ENCODE peak calls at places on chromosomes 6 and 20, in four cellular contexts. One of them, this sample, is unnamed.

GRCh38 chr6:54801669-54802068 is 44.9 kb upstream of the FAM83B start:
- DNase-seq in HAP-1: no peak
- DNase-seq in natural killer cell treated with Interleukin-12 subunit alpha and Interleukin-12 subunit beta and Interleukin-15 and Interleukin-18, amount 100 ng/mL, for 72 hours: no peak
- DNase-seq in H9: no peak
- DNase-seq in this sample: no peak

GRCh38 chr6:36268478-36269248 is 1.2 kb upstream of the PNPLA1 start:
- DNase-seq in HAP-1: no peak
- DNase-seq in natural killer cell treated with Interleukin-12 subunit alpha and Interleukin-12 subunit beta and Interleukin-15 and Interleukin-18, amount 100 ng/mL, for 72 hours: no peak
- DNase-seq in H9: no peak
- DNase-seq in this sample: no peak

GRCh38 chr20:58695084-58695722 is 2.6 kb downstream of the NPEPL1 start:
- DNase-seq in HAP-1: no peak
- DNase-seq in natural killer cell treated with Interleukin-12 subunit alpha and Interleukin-12 subunit beta and Interleukin-15 and Interleukin-18, amount 100 ng/mL, for 72 hours: no peak
- DNase-seq in H9: peak; percentile 38
- DNase-seq in this sample: no peak

GRCh38 chr6:166387642-166388325 is 5.0 kb upstream of the MPC1 start:
- DNase-seq in HAP-1: peak; percentile 47
- DNase-seq in natural killer cell treated with Interleukin-12 subunit alpha and Interleukin-12 subunit beta and Interleukin-15 and Interleukin-18, amount 100 ng/mL, for 72 hours: no peak
- DNase-seq in H9: no peak
- DNase-seq in this sample: no peak

GRCh38 chr6:36386495-36387439 is 702 bp downstream of the ETV7 start:
- DNase-seq in HAP-1: peak; percentile 54
- DNase-seq in natural killer cell treated with Interleukin-12 subunit alpha and Interleukin-12 subunit beta and Interleukin-15 and Interleukin-18, amount 100 ng/mL, for 72 hours: no peak
- DNase-seq in H9: peak; percentile 66
- DNase-seq in this sample: peak; percentile 38

GRCh38 chr20:44471481-44471882 is 4.2 kb upstream of the TTPAL start:
- DNase-seq in HAP-1: no peak
- DNase-seq in natural killer cell treated with Interleukin-12 subunit alpha and Interleukin-12 subunit beta and Interleukin-15 and Interleukin-18, amount 100 ng/mL, for 72 hours: no peak
- DNase-seq in H9: no peak
- DNase-seq in this sample: no peak

GRCh38 chr20:45041464-45042337 is 59.2 kb downstream of the KCNS1 start:
- DNase-seq in HAP-1: no peak
- DNase-seq in natural killer cell treated with Interleukin-12 subunit alpha and Interleukin-12 subunit beta and Interleukin-15 and Interleukin-18, amount 100 ng/mL, for 72 hours: no peak
- DNase-seq in H9: peak; percentile 64
- DNase-seq in this sample: no peak

GRCh38 chr6:39520411-39520810 is 197.9 kb upstream of the KCNK16 start:
- DNase-seq in HAP-1: no peak
- DNase-seq in natural killer cell treated with Interleukin-12 subunit alpha and Interleukin-12 subunit beta and Interleukin-15 and Interleukin-18, amount 100 ng/mL, for 72 hours: no peak
- DNase-seq in H9: no peak
- DNase-seq in this sample: no peak

GRCh38 chr6:107820571-107821261 is 3.4 kb downstream of the SCML4 start:
- DNase-seq in HAP-1: peak; percentile 44
- DNase-seq in natural killer cell treated with Interleukin-12 subunit alpha and Interleukin-12 subunit beta and Interleukin-15 and Interleukin-18, amount 100 ng/mL, for 72 hours: no peak
- DNase-seq in H9: no peak
- DNase-seq in this sample: no peak

GRCh38 chr6:44451803-44452690 is 64.5 kb downstream of the CDC5L start:
- DNase-seq in HAP-1: no peak
- DNase-seq in natural killer cell treated with Interleukin-12 subunit alpha and Interleukin-12 subunit beta and Interleukin-15 and Interleukin-18, amount 100 ng/mL, for 72 hours: no peak
- DNase-seq in H9: no peak
- DNase-seq in this sample: no peak

GRCh38 chr20:50054626-50055511 is 58.1 kb downstream of the UBE2V1 start:
- DNase-seq in HAP-1: no peak
- DNase-seq in natural killer cell treated with Interleukin-12 subunit alpha and Interleukin-12 subunit beta and Interleukin-15 and Interleukin-18, amount 100 ng/mL, for 72 hours: no peak
- DNase-seq in H9: no peak
- DNase-seq in this sample: no peak

GRCh38 chr6:3372184-3372846 is 84.5 kb downstream of the SLC22A23 start:
- DNase-seq in HAP-1: peak; percentile 46
- DNase-seq in natural killer cell treated with Interleukin-12 subunit alpha and Interleukin-12 subunit beta and Interleukin-15 and Interleukin-18, amount 100 ng/mL, for 72 hours: no peak
- DNase-seq in H9: no peak
- DNase-seq in this sample: no peak

GRCh38 chr6:162728177-162728571 is 400 bp downstream of the PACRG start:
- DNase-seq in HAP-1: no peak
- DNase-seq in natural killer cell treated with Interleukin-12 subunit alpha and Interleukin-12 subunit beta and Interleukin-15 and Interleukin-18, amount 100 ng/mL, for 72 hours: no peak
- DNase-seq in H9: no peak
- DNase-seq in this sample: no peak

GRCh38 chr20:40744494-40745175 is 55.6 kb upstream of the MAFB start:
- DNase-seq in HAP-1: no peak
- DNase-seq in natural killer cell treated with Interleukin-12 subunit alpha and Interleukin-12 subunit beta and Interleukin-15 and Interleukin-18, amount 100 ng/mL, for 72 hours: no peak
- DNase-seq in H9: no peak
- DNase-seq in this sample: no peak

GRCh38 chr6:53635322-53635721 is 30.2 kb downstream of the KLHL31 start:
- DNase-seq in HAP-1: no peak
- DNase-seq in natural killer cell treated with Interleukin-12 subunit alpha and Interleukin-12 subunit beta and Interleukin-15 and Interleukin-18, amount 100 ng/mL, for 72 hours: no peak
- DNase-seq in H9: no peak
- DNase-seq in this sample: no peak

GRCh38 chr6:15439410-15440022 is 193.6 kb downstream of the JARID2 start:
- DNase-seq in HAP-1: no peak
- DNase-seq in natural killer cell treated with Interleukin-12 subunit alpha and Interleukin-12 subunit beta and Interleukin-15 and Interleukin-18, amount 100 ng/mL, for 72 hours: no peak
- DNase-seq in H9: no peak
- DNase-seq in this sample: no peak

GRCh38 chr20:36526521-36527011 is 14.8 kb upstream of the MYL9 start:
- DNase-seq in HAP-1: no peak
- DNase-seq in natural killer cell treated with Interleukin-12 subunit alpha and Interleukin-12 subunit beta and Interleukin-15 and Interleukin-18, amount 100 ng/mL, for 72 hours: no peak
- DNase-seq in H9: no peak
- DNase-seq in this sample: no peak

GRCh38 chr20:29740601-29740950 is 1516.9 kb upstream of the DEFB115 start:
- DNase-seq in HAP-1: no peak
- DNase-seq in natural killer cell treated with Interleukin-12 subunit alpha and Interleukin-12 subunit beta and Interleukin-15 and Interleukin-18, amount 100 ng/mL, for 72 hours: no peak
- DNase-seq in H9: no peak
- DNase-seq in this sample: no peak

GRCh38 chr6:169158750-169159149 is 94.9 kb downstream of the THBS2 start:
- DNase-seq in HAP-1: no peak
- DNase-seq in natural killer cell treated with Interleukin-12 subunit alpha and Interleukin-12 subunit beta and Interleukin-15 and Interleukin-18, amount 100 ng/mL, for 72 hours: no peak
- DNase-seq in H9: no peak
- DNase-seq in this sample: peak; percentile 25

GRCh38 chr6:144335914-144336313 is 50.8 kb downstream of the UTRN start:
- DNase-seq in HAP-1: no peak
- DNase-seq in natural killer cell treated with Interleukin-12 subunit alpha and Interleukin-12 subunit beta and Interleukin-15 and Interleukin-18, amount 100 ng/mL, for 72 hours: peak; percentile 78
- DNase-seq in H9: no peak
- DNase-seq in this sample: no peak

GRCh38 chr6:41237128-41237527 is 9.0 kb downstream of the TREML4 start:
- DNase-seq in HAP-1: no peak
- DNase-seq in natural killer cell treated with Interleukin-12 subunit alpha and Interleukin-12 subunit beta and Interleukin-15 and Interleukin-18, amount 100 ng/mL, for 72 hours: no peak
- DNase-seq in H9: no peak
- DNase-seq in this sample: no peak

GRCh38 chr6:121791396-121792315 is 356.2 kb downstream of the GJA1 start:
- DNase-seq in HAP-1: no peak
- DNase-seq in natural killer cell treated with Interleukin-12 subunit alpha and Interleukin-12 subunit beta and Interleukin-15 and Interleukin-18, amount 100 ng/mL, for 72 hours: no peak
- DNase-seq in H9: peak; percentile 38
- DNase-seq in this sample: no peak

GRCh38 chr20:38601216-38602184 is at the start of gene ARHGAP40:
- DNase-seq in HAP-1: peak; percentile 66
- DNase-seq in natural killer cell treated with Interleukin-12 subunit alpha and Interleukin-12 subunit beta and Interleukin-15 and Interleukin-18, amount 100 ng/mL, for 72 hours: no peak
- DNase-seq in H9: peak; percentile 72
- DNase-seq in this sample: no peak

GRCh38 chr20:25987073-25987927 is 290.6 kb upstream of the ZNF337 start:
- DNase-seq in HAP-1: peak; percentile 78
- DNase-seq in natural killer cell treated with Interleukin-12 subunit alpha and Interleukin-12 subunit beta and Interleukin-15 and Interleukin-18, amount 100 ng/mL, for 72 hours: peak; percentile 86
- DNase-seq in H9: peak; percentile 84
- DNase-seq in this sample: no peak

GRCh38 chr6:134992155-134992554 is 42.3 kb upstream of the ALDH8A1 start:
- DNase-seq in HAP-1: no peak
- DNase-seq in natural killer cell treated with Interleukin-12 subunit alpha and Interleukin-12 subunit beta and Interleukin-15 and Interleukin-18, amount 100 ng/mL, for 72 hours: no peak
- DNase-seq in H9: no peak
- DNase-seq in this sample: no peak

GRCh38 chr6:62891065-62891647 is 320.1 kb upstream of the FKBP1C start:
- DNase-seq in HAP-1: no peak
- DNase-seq in natural killer cell treated with Interleukin-12 subunit alpha and Interleukin-12 subunit beta and Interleukin-15 and Interleukin-18, amount 100 ng/mL, for 72 hours: no peak
- DNase-seq in H9: no peak
- DNase-seq in this sample: no peak

GRCh38 chr20:11790047-11790446 is 127.6 kb upstream of the BTBD3 start:
- DNase-seq in HAP-1: no peak
- DNase-seq in natural killer cell treated with Interleukin-12 subunit alpha and Interleukin-12 subunit beta and Interleukin-15 and Interleukin-18, amount 100 ng/mL, for 72 hours: no peak
- DNase-seq in H9: no peak
- DNase-seq in this sample: no peak

GRCh38 chr20:10074513-10074912 is 39.7 kb downstream of the ANKEF1 start:
- DNase-seq in HAP-1: no peak
- DNase-seq in natural killer cell treated with Interleukin-12 subunit alpha and Interleukin-12 subunit beta and Interleukin-15 and Interleukin-18, amount 100 ng/mL, for 72 hours: no peak
- DNase-seq in H9: no peak
- DNase-seq in this sample: no peak

GRCh38 chr6:44431118-44431725 is 43.7 kb downstream of the CDC5L start:
- DNase-seq in HAP-1: peak; percentile 59
- DNase-seq in natural killer cell treated with Interleukin-12 subunit alpha and Interleukin-12 subunit beta and Interleukin-15 and Interleukin-18, amount 100 ng/mL, for 72 hours: no peak
- DNase-seq in H9: no peak
- DNase-seq in this sample: peak; percentile 33

GRCh38 chr6:19515939-19516338 is 321.2 kb upstream of the ID4 start:
- DNase-seq in HAP-1: no peak
- DNase-seq in natural killer cell treated with Interleukin-12 subunit alpha and Interleukin-12 subunit beta and Interleukin-15 and Interleukin-18, amount 100 ng/mL, for 72 hours: no peak
- DNase-seq in H9: no peak
- DNase-seq in this sample: no peak

This sample was measured in lung.